ENCODE peak calls at places on chromosomes 16 and 17, in seven cellular contexts. E is colonic mucosa, W is heart right ventricle, N is neural progenitor cell, K is ascending aorta, D is HL-60, Q is adrenal gland. S is an unnamed sample.

GRCh38 chr17:50799582-50799981 is 32.3 kb upstream of the ANKRD40CL start:
- DNase-seq in W (no peak), K (no peak), N (peak; percentile 65), E (no peak), D (no peak), Q (no peak), S (no peak)

GRCh38 chr16:82960923-82961322 is 334.2 kb downstream of the CDH13 start:
- DNase-seq in Q (no peak), E (no peak), N (no peak), D (no peak), W (no peak), K (no peak), S (no peak)

GRCh38 chr17:36921131-36921851 is 16.0 kb upstream of the LHX1 start:
- DNase-seq in N (peak; percentile 92), Q (no peak), W (no peak), K (no peak), D (no peak), E (no peak), S (no peak)

GRCh38 chr17:7308625-7309433 is 1.4 kb downstream of the EIF5A start:
- DNase-seq in W (no peak), K (peak; percentile 88), Q (peak; percentile 90), D (peak; percentile 61), N (peak; percentile 77), E (peak; percentile 94), S (peak; percentile 43)

GRCh38 chr16:30609002-30609927 is 924 bp downstream of the ZNF689 start:
- DNase-seq in K (peak; percentile 69), Q (peak; percentile 72), W (peak; percentile 60), D (peak; percentile 42), N (peak; percentile 31), E (peak; percentile 60), S (peak; percentile 54)

GRCh38 chr16:48365030-48365600 is 20.1 kb downstream of the SIAH1 start:
- DNase-seq in W (no peak), N (no peak), E (peak; percentile 40), D (no peak), Q (peak; percentile 25), K (no peak), S (no peak)

GRCh38 chr16:23863511-23864422 is 28.0 kb downstream of the PRKCB start:
- DNase-seq in Q (no peak), W (no peak), E (peak; percentile 26), N (no peak), K (no peak), D (peak; percentile 58), S (no peak)

GRCh38 chr17:65901394-65901793 is 290.5 kb downstream of the CEP112 start:
- DNase-seq in W (no peak), K (no peak), D (no peak), E (no peak), Q (no peak), N (no peak), S (no peak)

GRCh38 chr16:65728172-65728571 is 606.3 kb upstream of the CDH11 start:
- DNase-seq in E (no peak), Q (no peak), N (peak; percentile 90), D (no peak), K (no peak), W (no peak), S (no peak)

GRCh38 chr17:31216053-31216751 is 80.8 kb downstream of the OMG start:
- DNase-seq in E (no peak), Q (no peak), W (no peak), N (peak; percentile 60), K (no peak), D (no peak), S (no peak)

GRCh38 chr17:49968380-49969133 is 433 bp upstream of the DLX4 start:
- DNase-seq in N (peak; percentile 93), Q (peak; percentile 42), W (peak; percentile 64), E (peak; percentile 64), K (no peak), D (peak; percentile 84), S (no peak)

GRCh38 chr17:19996502-19996901 is 12.7 kb upstream of the SPECC1 start:
- DNase-seq in Q (no peak), W (no peak), K (no peak), D (peak; percentile 50), N (peak; percentile 19), E (no peak), S (no peak)

GRCh38 chr17:27811961-27812360 is 11.6 kb upstream of the NOS2 start:
- DNase-seq in N (no peak), E (peak; percentile 84), Q (no peak), W (no peak), K (no peak), D (no peak), S (no peak)

GRCh38 chr16:20610892-20611349 is 34.8 kb upstream of the ACSM2B start:
- DNase-seq in N (no peak), E (no peak), W (no peak), Q (no peak), D (no peak), K (peak; percentile 64), S (no peak)

GRCh38 chr17:66228887-66229782 is at the start of gene APOH:
- DNase-seq in E (peak; percentile 30), K (no peak), D (no peak), N (no peak), Q (no peak), W (no peak), S (no peak)

GRCh38 chr17:10114931-10115535 is 83.4 kb downstream of the GAS7 start:
- DNase-seq in Q (peak; percentile 97), N (no peak), E (peak; percentile 77), W (peak; percentile 89), D (peak; percentile 95), K (peak; percentile 94), S (peak; percentile 11)

GRCh38 chr17:50200447-50201225 is 795 bp downstream of the COL1A1 start:
- DNase-seq in Q (peak; percentile 84), E (peak; percentile 92), N (peak; percentile 96), D (peak; percentile 72), W (peak; percentile 88), K (peak; percentile 96), S (peak; percentile 81)

GRCh38 chr16:30361180-30361579 is 6.1 kb upstream of the CD2BP2 start:
- DNase-seq in E (no peak), N (no peak), W (no peak), Q (no peak), K (no peak), D (no peak), S (no peak)

GRCh38 chr16:58124601-58124915 is 4.6 kb downstream of the CFAP20 start:
- DNase-seq in D (no peak), N (no peak), Q (peak; percentile 30), W (no peak), K (no peak), E (no peak), S (no peak)

GRCh38 chr17:62720126-62720850 is 87.8 kb downstream of the MARCHF10 start:
- DNase-seq in Q (no peak), D (no peak), E (no peak), W (no peak), N (peak; percentile 33), K (no peak), S (no peak)

GRCh38 chr17:44785921-44786320 is 27.1 kb downstream of the ADAM11 start:
- DNase-seq in D (no peak), Q (no peak), N (no peak), K (no peak), W (no peak), E (peak; percentile 12), S (peak; percentile 56)

GRCh38 chr16:81163671-81164070 is 67.5 kb upstream of the GCSH start:
- DNase-seq in E (no peak), W (no peak), N (no peak), Q (no peak), D (no peak), K (no peak), S (no peak)

GRCh38 chr17:54899721-54900456 is 763 bp upstream of the TOM1L1 start:
- DNase-seq in Q (no peak), W (no peak), D (no peak), N (peak; percentile 58), E (peak; percentile 18), K (no peak), S (no peak)

GRCh38 chr17:8095361-8095760 is 7.8 kb upstream of the ALOX12B start:
- DNase-seq in Q (no peak), E (no peak), N (no peak), D (no peak), W (no peak), K (no peak), S (no peak)

GRCh38 chr17:21134559-21134958 is 7.8 kb downstream of the DHRS7B start:
- DNase-seq in N (no peak), W (no peak), D (no peak), Q (no peak), K (no peak), E (no peak), S (no peak)

GRCh38 chr17:351875-352420 is 659 bp downstream of the RPH3AL start:
- DNase-seq in K (peak; percentile 45), W (no peak), D (no peak), Q (no peak), E (no peak), N (no peak), S (no peak)
- H3K4me3 ChIP-seq in K (no peak overlapping the region), W (no peak overlapping the region), D (no peak overlapping the region), Q (no peak overlapping the region), E (no peak overlapping the region), N (no peak overlapping the region), S (no peak overlapping the region)

DNA sequence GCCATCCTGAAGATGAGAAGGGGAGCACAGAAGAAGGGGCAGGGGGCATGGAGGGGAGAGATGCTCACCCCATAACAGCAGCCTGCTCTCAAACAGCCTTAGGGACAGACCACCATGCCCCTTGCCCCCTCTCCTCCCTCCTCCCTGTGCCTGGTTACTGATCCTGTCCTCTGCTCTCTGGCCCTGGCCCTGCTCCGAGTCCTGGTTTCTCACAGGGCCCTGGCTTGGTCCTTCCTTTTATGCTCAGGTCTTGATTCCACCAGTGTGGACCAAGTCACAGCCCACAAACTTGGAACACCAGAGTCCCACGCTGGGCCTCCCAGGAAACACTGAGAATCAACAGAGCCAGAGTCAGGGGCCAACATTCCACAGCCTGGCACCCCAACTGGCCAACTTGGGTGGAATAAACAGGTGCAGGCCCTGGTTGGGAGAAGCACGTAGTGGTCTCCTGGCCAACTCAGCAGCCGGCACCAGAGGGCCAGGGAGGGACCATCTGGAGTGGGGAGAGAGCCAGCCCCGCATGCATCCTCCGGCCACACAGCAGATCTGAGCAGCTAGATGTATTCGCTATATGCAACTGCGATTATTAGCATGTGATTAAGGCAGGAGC is 44.9 kb upstream of the CDC42EP4 start:
- DNase-seq in Q (no peak), N (no peak), E (no peak), W (no peak), K (no peak), D (no peak), S (no peak)
- H3K27ac ChIP-seq in Q (no peak overlapping the region), N (no peak overlapping the region), E (no peak overlapping the region), W (no peak overlapping the region), K (no peak overlapping the region), D (no peak overlapping the region), S (no peak overlapping the region)

GRCh38 chr16:1335996-1336395 is 2.6 kb downstream of the BAIAP3 start:
- DNase-seq in N (peak; percentile 83), Q (no peak), E (no peak), K (no peak), D (no peak), W (no peak), S (no peak)
- TF ChIP-seq CTCF in N (peak; percentile 31), Q (no peak), E (no peak), K (no peak), D (no peak), W (no peak), S (no peak)

DNA sequence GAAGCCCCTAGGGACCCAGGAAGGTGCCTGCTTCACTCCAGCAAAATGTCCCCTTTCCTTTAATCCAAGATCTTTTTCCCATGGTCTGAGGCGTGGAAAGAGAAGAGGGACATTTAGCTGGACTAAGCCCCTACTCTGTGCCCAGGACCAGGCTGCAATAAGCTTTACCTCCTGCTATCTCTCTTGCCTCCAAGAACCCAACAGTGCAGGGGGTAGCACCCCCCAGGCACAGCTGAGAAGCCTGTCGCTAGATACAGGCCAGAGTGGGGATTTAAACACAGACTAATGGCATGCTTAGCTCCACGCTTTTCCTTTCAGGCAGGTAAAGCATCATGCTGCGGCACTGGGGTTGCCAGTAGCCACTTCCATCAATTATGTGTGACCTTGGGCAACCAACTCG is 24.5 kb upstream of the CCL1 start:
- DNase-seq in D (no peak), N (no peak), W (no peak), K (no peak), Q (no peak), E (no peak), S (no peak)
- H3K4me3 ChIP-seq in D (no peak overlapping the region), N (no peak overlapping the region), W (no peak overlapping the region), K (no peak overlapping the region), Q (no peak overlapping the region), E (no peak overlapping the region), S (no peak overlapping the region)

S was measured in dorsolateral prefrontal cortex.